ENCODE peak calls at places on chromosomes 5 and 9, in four cellular contexts. One of them, this sample, is unnamed.
A peak's percentile ranks its signal among the peaks of the same experiment; 100 is the strongest.

GRCh38 chr5:113487779-113488644 is at the start of gene MCC:
- DNase-seq in transverse colon: peak; percentile 69
- DNase-seq in ovary: peak; percentile 63
- DNase-seq in heart left ventricle: peak; percentile 89
- DNase-seq in this sample: peak; percentile 59

GRCh38 chr9:131854906-131855504 is 115.1 kb upstream of the RAPGEF1 start:
- DNase-seq in transverse colon: no peak
- DNase-seq in ovary: no peak
- DNase-seq in heart left ventricle: no peak
- DNase-seq in this sample: no peak

GRCh38 chr5:32027717-32028321 is 146.3 kb downstream of the GOLPH3 start:
- DNase-seq in ovary: peak; percentile 73
- DNase-seq in heart left ventricle: peak; percentile 78
- DNase-seq in transverse colon: peak; percentile 35
- DNase-seq in this sample: no peak

GRCh38 chr5:151093476-151093889 is 12.6 kb upstream of the TNIP1 start:
- DNase-seq in transverse colon: no peak
- DNase-seq in ovary: no peak
- DNase-seq in heart left ventricle: no peak
- DNase-seq in this sample: no peak

GRCh38 chr5:180170111-180170809 is 38.8 kb downstream of the RASGEF1C start:
- DNase-seq in heart left ventricle: no peak
- DNase-seq in transverse colon: no peak
- DNase-seq in ovary: peak; percentile 31
- DNase-seq in this sample: no peak

GRCh38 chr5:143106175-143106574 is 297.3 kb downstream of the NR3C1 start:
- DNase-seq in ovary: peak; percentile 18
- DNase-seq in transverse colon: no peak
- DNase-seq in heart left ventricle: peak; percentile 45
- DNase-seq in this sample: peak; percentile 60

GRCh38 chr5:158840193-158840592 is 259.5 kb downstream of the EBF1 start:
- DNase-seq in ovary: no peak
- DNase-seq in transverse colon: no peak
- DNase-seq in heart left ventricle: no peak
- DNase-seq in this sample: no peak

GRCh38 chr9:72356019-72356653 is 8.9 kb downstream of the ZFAND5 start:
- DNase-seq in ovary: no peak
- DNase-seq in transverse colon: no peak
- DNase-seq in heart left ventricle: no peak
- DNase-seq in this sample: no peak

GRCh38 chr5:78377056-78377717 is 16.8 kb downstream of the SCAMP1 start:
- DNase-seq in heart left ventricle: peak; percentile 29
- DNase-seq in ovary: no peak
- DNase-seq in transverse colon: no peak
- DNase-seq in this sample: no peak

GRCh38 chr9:81146684-81147337 is 542.5 kb downstream of the TLE1 start:
- DNase-seq in transverse colon: no peak
- DNase-seq in heart left ventricle: no peak
- DNase-seq in ovary: no peak
- DNase-seq in this sample: no peak

GRCh38 chr5:32460702-32461101 is 16.2 kb upstream of the ZFR start:
- DNase-seq in transverse colon: no peak
- DNase-seq in ovary: no peak
- DNase-seq in heart left ventricle: no peak
- DNase-seq in this sample: no peak

GRCh38 chr9:87277346-87277745 is 220.3 kb upstream of the DAPK1 start:
- DNase-seq in heart left ventricle: no peak
- DNase-seq in ovary: no peak
- DNase-seq in transverse colon: no peak
- DNase-seq in this sample: no peak

GRCh38 chr5:99034336-99034735 is 105.5 kb upstream of the CHD1 start:
- DNase-seq in heart left ventricle: no peak
- DNase-seq in transverse colon: peak; percentile 72
- DNase-seq in ovary: no peak
- DNase-seq in this sample: no peak

GRCh38 chr9:134307223-134307600 is 19.0 kb upstream of the RXRA start:
- DNase-seq in transverse colon: no peak
- DNase-seq in heart left ventricle: no peak
- DNase-seq in ovary: no peak
- DNase-seq in this sample: peak; percentile 28

GRCh38 chr9:111730937-111731567 is 63.7 kb downstream of the SHOC1 start:
- DNase-seq in transverse colon: no peak
- DNase-seq in heart left ventricle: no peak
- DNase-seq in ovary: no peak
- DNase-seq in this sample: no peak

GRCh38 chr5:22070151-22070550 is 783.0 kb downstream of the CDH12 start:
- DNase-seq in transverse colon: no peak
- DNase-seq in ovary: no peak
- DNase-seq in heart left ventricle: no peak
- DNase-seq in this sample: no peak

GRCh38 chr9:27367175-27367798 is 70.3 kb upstream of the EQTN start:
- DNase-seq in heart left ventricle: no peak
- DNase-seq in transverse colon: no peak
- DNase-seq in ovary: no peak
- DNase-seq in this sample: no peak

GRCh38 chr5:78361226-78361993 is 993 bp downstream of the SCAMP1 start:
- DNase-seq in heart left ventricle: peak; percentile 42
- DNase-seq in transverse colon: peak; percentile 53
- DNase-seq in ovary: peak; percentile 19
- DNase-seq in this sample: no peak

GRCh38 chr9:133334161-133334560 is 1.8 kb downstream of the SURF6 start:
- DNase-seq in ovary: no peak
- DNase-seq in heart left ventricle: no peak
- DNase-seq in transverse colon: peak; percentile 86
- DNase-seq in this sample: no peak

GRCh38 chr9:92504881-92505280 is 22.6 kb upstream of the ASPN start:
- DNase-seq in transverse colon: no peak
- DNase-seq in ovary: no peak
- DNase-seq in heart left ventricle: no peak
- DNase-seq in this sample: no peak

GRCh38 chr5:51034501-51034900 is 348.7 kb upstream of the ISL1 start:
- DNase-seq in ovary: no peak
- DNase-seq in transverse colon: no peak
- DNase-seq in heart left ventricle: no peak
- DNase-seq in this sample: no peak

GRCh38 chr5:58968350-58968749 is 385.5 kb downstream of the RAB3C start:
- DNase-seq in ovary: no peak
- DNase-seq in heart left ventricle: no peak
- DNase-seq in transverse colon: no peak
- DNase-seq in this sample: no peak

GRCh38 chr5:3216386-3216785 is 379.2 kb upstream of the IRX1 start:
- DNase-seq in ovary: no peak
- DNase-seq in transverse colon: no peak
- DNase-seq in heart left ventricle: no peak
- DNase-seq in this sample: no peak

DNA sequence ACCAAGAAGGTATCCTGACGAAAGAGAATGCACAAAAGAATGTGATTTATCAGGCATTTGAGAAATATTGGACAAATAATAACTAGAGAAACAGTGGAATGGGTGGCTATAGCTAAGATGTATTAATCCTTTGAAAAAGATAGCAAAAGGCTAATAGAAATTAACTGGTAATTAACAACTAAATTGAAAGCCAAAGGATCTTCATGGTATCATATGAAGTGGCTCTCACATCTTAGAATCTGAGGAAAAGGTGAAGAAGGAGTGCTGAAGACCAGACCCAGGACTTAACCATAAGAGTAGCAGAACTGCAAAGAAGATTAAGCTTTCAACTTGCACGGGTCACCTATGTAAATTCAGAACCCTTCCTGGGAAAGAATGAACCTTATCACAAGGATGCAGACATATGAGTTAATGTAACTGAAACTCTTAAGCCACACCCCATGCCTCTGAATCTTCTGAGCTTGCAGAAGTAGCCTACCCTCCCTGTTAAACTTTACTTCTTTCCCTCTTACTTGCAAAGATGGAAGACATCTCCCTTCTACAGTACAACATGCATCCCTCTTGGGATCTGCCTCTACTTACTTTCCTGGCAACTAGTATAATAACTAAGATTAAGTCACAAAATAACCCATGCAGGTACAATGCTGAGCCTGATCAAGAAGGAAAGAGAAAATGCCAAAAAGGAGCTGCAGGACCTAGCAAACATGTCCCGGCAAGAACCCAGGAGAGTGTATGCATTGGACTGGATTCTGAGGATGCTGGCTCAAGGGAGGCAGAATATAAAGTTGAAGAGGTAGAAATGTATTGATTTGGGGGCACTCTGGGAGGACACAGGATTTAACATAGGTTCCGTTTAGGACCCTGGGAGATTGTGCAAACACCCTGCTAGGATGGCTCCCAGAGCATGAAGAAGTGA is 395.5 kb upstream of the SLC30A5 start:
- DNase-seq in heart left ventricle: no peak
- DNase-seq in transverse colon: no peak
- DNase-seq in ovary: no peak
- DNase-seq in this sample: no peak
- H3K4me3 ChIP-seq in heart left ventricle: no peak overlapping the region
- H3K4me3 ChIP-seq in transverse colon: no peak overlapping the region
- H3K4me3 ChIP-seq in ovary: no peak overlapping the region
- H3K4me3 ChIP-seq in this sample: no peak overlapping the region

GRCh38 chr5:170623576-170624181 is 119.9 kb downstream of the KCNIP1 start:
- DNase-seq in ovary: no peak
- DNase-seq in heart left ventricle: peak; percentile 42
- DNase-seq in transverse colon: no peak
- DNase-seq in this sample: peak; percentile 43
- TF ChIP-seq CTCF in ovary: no peak
- TF ChIP-seq CTCF in heart left ventricle: peak; percentile 71
- TF ChIP-seq CTCF in transverse colon: peak; percentile 48
- TF ChIP-seq CTCF in this sample: peak; percentile 47

GRCh38 chr9:107850653-107851052 is 361.1 kb upstream of the KLF4 start:
- DNase-seq in ovary: no peak
- DNase-seq in transverse colon: no peak
- DNase-seq in heart left ventricle: no peak
- DNase-seq in this sample: no peak

GRCh38 chr9:107853461-107853860 is 363.9 kb upstream of the KLF4 start:
- DNase-seq in heart left ventricle: no peak
- DNase-seq in ovary: no peak
- DNase-seq in transverse colon: no peak
- DNase-seq in this sample: no peak

GRCh38 chr9:107847977-107848376 is 358.4 kb upstream of the KLF4 start:
- DNase-seq in transverse colon: no peak
- DNase-seq in heart left ventricle: no peak
- DNase-seq in ovary: no peak
- DNase-seq in this sample: no peak

GRCh38 chr9:107852891-107853290 is 363.3 kb upstream of the KLF4 start:
- DNase-seq in ovary: no peak
- DNase-seq in transverse colon: no peak
- DNase-seq in heart left ventricle: no peak
- DNase-seq in this sample: no peak

GRCh38 chr9:107848598-107848997 is 359.0 kb upstream of the KLF4 start:
- DNase-seq in transverse colon: no peak
- DNase-seq in ovary: no peak
- DNase-seq in heart left ventricle: no peak
- DNase-seq in this sample: no peak
- TF ChIP-seq POLR2A in transverse colon: no peak
- TF ChIP-seq POLR2A in ovary: no peak
- TF ChIP-seq POLR2A in heart left ventricle: no peak
- TF ChIP-seq POLR2A in this sample: no peak

GRCh38 chr5:203246-203645 is 12.0 kb downstream of the LRRC14B start:
- DNase-seq in ovary: no peak
- DNase-seq in transverse colon: no peak
- DNase-seq in heart left ventricle: no peak
- DNase-seq in this sample: no peak
- H3K4me3 ChIP-seq in ovary: no peak overlapping the region
- H3K4me3 ChIP-seq in transverse colon: no peak overlapping the region
- H3K4me3 ChIP-seq in heart left ventricle: no peak overlapping the region
- H3K4me3 ChIP-seq in this sample: no peak overlapping the region

This sample was measured in right lobe of liver.